ENCODE peak calls at places on chromosome 18, in ten cellular contexts. B, W, L, Q, G, I, J, E, A and U are unnamed samples.
A peak's percentile ranks its signal among the peaks of the same experiment; 100 is the strongest.

GRCh38 chr18:11859903-11860407 is 8.7 kb downstream of the CHMP1B start:
- DNase-seq in B (no peak), W (no peak), L (peak; percentile 61), Q (no peak), G (peak; percentile 73), I (no peak), J (no peak), E (peak; percentile 91), A (no peak), U (no peak)

GRCh38 chr18:29652797-29653196 is 1389.7 kb downstream of the DSC3 start:
- DNase-seq in B (no peak), W (no peak), L (no peak), Q (no peak), G (no peak), I (no peak), J (no peak), E (no peak), A (no peak), U (no peak)

GRCh38 chr18:29154196-29154757 is 977.3 kb upstream of the CDH2 start:
- DNase-seq in B (no peak), W (no peak), L (no peak), Q (no peak), G (no peak), I (no peak), J (no peak), E (peak; percentile 73), A (no peak), U (no peak)

GRCh38 chr18:26648509-26649192 is 100.3 kb upstream of the KCTD1 start:
- DNase-seq in B (no peak), W (no peak), L (no peak), Q (no peak), G (no peak), I (peak; percentile 71), J (no peak), E (no peak), A (no peak), U (no peak)

GRCh38 chr18:12317664-12318333 is 9.8 kb downstream of the TUBB6 start:
- DNase-seq in B (no peak), W (no peak), L (peak; percentile 78), Q (no peak), G (no peak), I (no peak), J (no peak), E (peak; percentile 52), A (no peak), U (no peak)

GRCh38 chr18:7065736-7066135 is 51.9 kb downstream of the LAMA1 start:
- DNase-seq in B (no peak), W (no peak), L (no peak), Q (no peak), G (no peak), I (no peak), J (no peak), E (no peak), A (no peak), U (no peak)

GRCh38 chr18:12750076-12750707 is 47.4 kb downstream of the PSMG2 start:
- DNase-seq in B (no peak), W (no peak), L (no peak), Q (no peak), G (no peak), I (peak; percentile 17), J (no peak), E (no peak), A (no peak), U (no peak)

GRCh38 chr18:6553234-6553900 is 138.7 kb upstream of the L3MBTL4 start:
- DNase-seq in B (no peak), W (no peak), L (peak; percentile 13), Q (no peak), G (no peak), I (no peak), J (no peak), E (no peak), A (no peak), U (no peak)

GRCh38 chr18:57801379-57802165 is 1.5 kb downstream of the ATP8B1 start:
- DNase-seq in B (no peak), W (no peak), L (no peak), Q (no peak), G (peak; percentile 56), I (peak; percentile 57), J (no peak), E (no peak), A (no peak), U (no peak)

GRCh38 chr18:23077493-23078256 is 57.6 kb upstream of the CABLES1 start:
- DNase-seq in B (no peak), W (no peak), L (peak; percentile 29), Q (no peak), G (peak; percentile 61), I (no peak), J (no peak), E (no peak), A (no peak), U (no peak)

GRCh38 chr18:77990901-77991300 is 741.3 kb downstream of the GALR1 start:
- DNase-seq in B (no peak), W (no peak), L (no peak), Q (no peak), G (no peak), I (no peak), J (no peak), E (no peak), A (no peak), U (no peak)

GRCh38 chr18:62061812-62062211 is 125.0 kb downstream of the PIGN start:
- DNase-seq in B (no peak), W (no peak), L (no peak), Q (no peak), G (no peak), I (no peak), J (no peak), E (no peak), A (no peak), U (no peak)

GRCh38 chr18:54181856-54182612 is 42.4 kb downstream of the MBD2 start:
- DNase-seq in B (no peak), W (no peak), L (peak; percentile 20), Q (no peak), G (no peak), I (no peak), J (no peak), E (no peak), A (no peak), U (no peak)

GRCh38 chr18:62277045-62277444 is 48.1 kb upstream of the TNFRSF11A start:
- DNase-seq in B (no peak), W (no peak), L (no peak), Q (no peak), G (no peak), I (no peak), J (no peak), E (no peak), A (no peak), U (no peak)

GRCh38 chr18:78735131-78736014 is 244.2 kb upstream of the SALL3 start:
- DNase-seq in B (no peak), W (no peak), L (no peak), Q (no peak), G (no peak), I (no peak), J (no peak), E (no peak), A (no peak), U (no peak)

GRCh38 chr18:5424903-5425302 is 118.9 kb downstream of the EPB41L3 start:
- DNase-seq in B (peak; percentile 22), W (no peak), L (peak; percentile 69), Q (peak; percentile 27), G (no peak), I (peak; percentile 70), J (no peak), E (peak; percentile 39), A (no peak), U (no peak)

GRCh38 chr18:68937204-68937603 is 139.3 kb downstream of the CCDC102B start:
- DNase-seq in B (no peak), W (no peak), L (no peak), Q (no peak), G (no peak), I (peak; percentile 61), J (no peak), E (no peak), A (no peak), U (no peak)

GRCh38 chr18:41096504-41096903 is 858.5 kb upstream of the PIK3C3 start:
- DNase-seq in B (no peak), W (no peak), L (peak; percentile 69), Q (peak; percentile 42), G (no peak), I (peak; percentile 42), J (no peak), E (peak; percentile 22), A (no peak), U (no peak)

GRCh38 chr18:50819027-50819726 is 639 bp downstream of the MRO start:
- DNase-seq in B (peak; percentile 64), W (no peak), L (peak; percentile 52), Q (no peak), G (peak; percentile 65), I (peak; percentile 54), J (no peak), E (no peak), A (no peak), U (no peak)

GRCh38 chr18:23870963-23871362 is 143.6 kb upstream of the TTC39C start:
- DNase-seq in B (no peak), W (no peak), L (no peak), Q (no peak), G (no peak), I (no peak), J (no peak), E (no peak), A (no peak), U (no peak)

GRCh38 chr18:79092869-79093268 is 23.7 kb downstream of the ATP9B start:
- DNase-seq in B (no peak), W (no peak), L (no peak), Q (no peak), G (no peak), I (no peak), J (no peak), E (no peak), A (no peak), U (no peak)

GRCh38 chr18:10524507-10525425 is 1.1 kb upstream of the NAPG start:
- DNase-seq in B (no peak), W (no peak), L (peak; percentile 24), Q (no peak), G (no peak), I (no peak), J (no peak), E (no peak), A (no peak), U (no peak)

GRCh38 chr18:72808688-72809087 is 59.1 kb downstream of the NETO1 start:
- DNase-seq in B (peak; percentile 34), W (no peak), L (no peak), Q (no peak), G (no peak), I (no peak), J (no peak), E (no peak), A (no peak), U (no peak)

GRCh38 chr18:28922936-28923335 is 746.0 kb upstream of the CDH2 start:
- DNase-seq in B (no peak), W (no peak), L (no peak), Q (no peak), G (no peak), I (no peak), J (no peak), E (no peak), A (no peak), U (no peak)

GRCh38 chr18:11500153-11501122 is 109.0 kb upstream of the SLC35G4 start:
- DNase-seq in B (no peak), W (no peak), L (peak; percentile 91), Q (no peak), G (peak; percentile 83), I (no peak), J (no peak), E (peak; percentile 96), A (no peak), U (no peak)

GRCh38 chr18:79944746-79945117 is 6.7 kb downstream of the SLC66A2 start:
- DNase-seq in B (no peak), W (no peak), L (no peak), Q (no peak), G (no peak), I (no peak), J (no peak), E (no peak), A (no peak), U (no peak)